ENCODE peak calls at places on chromosomes 6 and 20, in seven cellular contexts. Z is cardiac muscle cell, B is SK-N-SH, M is right cardiac atrium, K is hepatocyte, D is heart left ventricle, J is upper lobe of right lung. I is an unnamed sample. For H3K4me1, the result is how much of the 10 kb centered on the place peaks cover.

GRCh38 chr6:156846845-156847599 is 69.8 kb downstream of the ARID1B start:
- DNase-seq in Z (no peak), B (no peak), M (no peak), K (no peak), D (no peak), J (no peak), I (no peak)

GRCh38 chr6:109455502-109456282 is at the start of gene MICAL1:
- DNase-seq in Z (peak), B (peak), M (peak), K (peak), D (peak), J (peak), I (peak)

GRCh38 chr20:14189794-14190402 is 147.5 kb downstream of the FLRT3 start:
- DNase-seq in Z (peak), B (peak), M (no peak), K (peak), D (no peak), J (no peak), I (no peak)

GRCh38 chr6:10633216-10633615 is 61.2 kb downstream of the C6orf52 start:
- DNase-seq in Z (no peak), B (no peak), M (no peak), K (peak), D (no peak), J (no peak), I (no peak)

GRCh38 chr6:101163611-101164010 is 229.9 kb upstream of the GRIK2 start:
- DNase-seq in Z (no peak), B (no peak), M (no peak), K (no peak), D (no peak), J (no peak), I (no peak)

GRCh38 chr6:31887173-31887572 is 8.4 kb upstream of the SLC44A4 start:
- DNase-seq in Z (no peak), B (no peak), M (no peak), K (no peak), D (no peak), J (no peak), I (no peak)

GRCh38 chr6:45830441-45831139 is 185.1 kb downstream of the CLIC5 start:
- DNase-seq in Z (no peak), B (no peak), M (no peak), K (no peak), D (no peak), J (no peak), I (no peak)

GRCh38 chr20:44069203-44069931 is 117.6 kb downstream of the JPH2 start:
- DNase-seq in Z (no peak), B (no peak), M (peak), K (no peak), D (peak), J (peak), I (no peak)

GRCh38 chr20:24066075-24066700 is 77.6 kb upstream of the GGTLC1 start:
- DNase-seq in Z (no peak), B (no peak), M (no peak), K (no peak), D (no peak), J (no peak), I (no peak)

GRCh38 chr6:79453558-79454042 is 83.6 kb downstream of the LCA5 start:
- DNase-seq in Z (no peak), B (no peak), M (no peak), K (no peak), D (no peak), J (no peak), I (no peak)

GRCh38 chr20:4811661-4812181 is 90.0 kb downstream of the PRND start:
- DNase-seq in Z (no peak), B (no peak), M (peak), K (no peak), D (peak), J (peak), I (peak)

GRCh38 chr6:113073611-113074191 is 726.6 kb downstream of the RFPL4B start:
- DNase-seq in Z (no peak), B (no peak), M (no peak), K (no peak), D (no peak), J (no peak), I (no peak)

GRCh38 chr6:160180706-160181105 is 59.1 kb downstream of the SLC22A1 start:
- DNase-seq in Z (no peak), B (no peak), M (no peak), K (no peak), D (no peak), J (no peak), I (no peak)

GRCh38 chr6:144661101-144661806 is 376.1 kb downstream of the UTRN start:
- DNase-seq in Z (no peak), B (no peak), M (no peak), K (peak), D (no peak), J (no peak), I (no peak)

GRCh38 chr6:144664281-144664680 is 379.1 kb downstream of the UTRN start:
- DNase-seq in Z (no peak), B (no peak), M (no peak), K (no peak), D (no peak), J (no peak), I (no peak)

GRCh38 chr6:144664947-144665346 is 379.8 kb downstream of the UTRN start:
- DNase-seq in Z (no peak), B (no peak), M (no peak), K (no peak), D (no peak), J (no peak), I (no peak)

GRCh38 chr6:144660545-144660944 is 375.4 kb downstream of the UTRN start:
- DNase-seq in Z (no peak), B (peak), M (peak), K (no peak), D (no peak), J (no peak), I (no peak)

DNA sequence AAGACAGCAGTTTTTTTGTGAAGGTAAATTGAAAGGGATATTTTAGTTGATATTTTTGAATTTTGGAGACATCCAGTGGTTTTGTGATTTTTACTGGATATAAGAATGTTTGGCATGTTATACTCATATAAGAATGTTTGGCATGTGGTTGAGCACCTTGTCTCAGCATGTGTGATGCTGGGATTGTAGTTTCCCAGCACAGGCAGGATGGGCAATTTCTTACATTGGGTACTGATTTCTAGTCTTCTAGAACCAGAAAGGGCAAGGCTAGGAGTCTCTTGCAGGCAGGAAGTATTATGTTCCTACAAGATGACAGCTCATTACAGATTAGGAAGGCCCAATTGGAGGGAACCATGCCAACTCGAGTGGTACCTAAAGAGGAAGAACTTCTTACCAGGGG is 377.7 kb downstream of the UTRN start:
- DNase-seq in Z (no peak), B (no peak), M (no peak), K (no peak), D (no peak), J (no peak), I (no peak)
- H3K4me1 ChIP-seq in Z (under half), B (under half), M (under half), K (under half), D (under half), J (under half), I (under half)

GRCh38 chr6:163436843-163437242 is 22.3 kb downstream of the QKI start:
- DNase-seq in Z (no peak), B (no peak), M (no peak), K (no peak), D (no peak), J (no peak), I (no peak)
- H3K4me1 ChIP-seq in Z (under half), B (under half), M (under half), K (under half), D (under half), J (half or more), I (half or more)

DNA sequence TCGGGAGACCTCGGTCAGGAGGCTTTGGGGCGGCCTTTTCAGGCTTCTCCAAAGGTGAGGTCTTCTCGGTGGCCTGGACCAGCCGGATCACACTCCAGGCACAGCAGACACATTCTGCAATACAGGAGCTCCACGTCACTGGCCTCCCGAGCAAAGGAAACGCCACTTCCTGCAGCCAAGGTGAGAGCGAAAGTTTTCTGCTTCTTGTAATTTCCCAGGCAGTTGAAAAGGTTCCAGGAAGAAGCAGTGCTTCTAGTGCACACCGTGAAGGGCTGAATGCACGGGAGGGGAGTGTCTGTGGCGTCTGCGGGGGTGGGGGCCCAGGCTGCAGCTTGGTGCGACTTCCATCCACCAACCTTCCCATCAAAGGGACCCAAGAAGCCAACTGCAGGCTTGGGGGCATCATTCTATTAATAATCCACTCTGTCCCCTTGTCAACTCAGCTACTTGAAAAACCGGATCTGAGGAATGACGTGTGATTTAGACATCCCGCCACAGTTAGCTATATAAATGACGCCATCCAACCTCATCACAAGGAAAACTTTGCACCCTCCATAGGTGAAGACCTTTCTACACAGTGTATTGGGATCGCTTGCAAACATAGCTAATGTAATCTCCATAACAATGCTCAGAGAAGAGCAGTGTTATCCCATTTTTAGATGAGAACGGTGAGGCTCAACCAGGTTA is 61.1 kb downstream of the NFATC2 start:
- DNase-seq in Z (no peak), B (no peak), M (no peak), K (no peak), D (peak), J (no peak), I (no peak)
- H3K4me1 ChIP-seq in Z (under half), B (under half), M (under half), K (under half), D (under half), J (under half), I (under half)

GRCh38 chr6:132491303-132491702 is 21.6 kb downstream of the STX7 start:
- DNase-seq in Z (no peak), B (no peak), M (peak), K (no peak), D (peak), J (no peak), I (no peak)
- H3K4me1 ChIP-seq in Z (under half), B (under half), M (under half), K (under half), D (under half), J (under half), I (half or more)

GRCh38 chr6:87182321-87182720 is 27.0 kb downstream of the ZNF292 start:
- DNase-seq in Z (no peak), B (no peak), M (no peak), K (no peak), D (no peak), J (no peak), I (no peak)

GRCh38 chr6:87181903-87182302 is 26.5 kb downstream of the ZNF292 start:
- DNase-seq in Z (no peak), B (no peak), M (no peak), K (no peak), D (no peak), J (no peak), I (no peak)

GRCh38 chr6:87182940-87183339 is 27.6 kb downstream of the ZNF292 start:
- DNase-seq in Z (no peak), B (no peak), M (no peak), K (no peak), D (no peak), J (no peak), I (no peak)

GRCh38 chr6:87184762-87185250 is 29.4 kb downstream of the ZNF292 start:
- DNase-seq in Z (no peak), B (no peak), M (no peak), K (peak), D (no peak), J (no peak), I (no peak)

DNA sequence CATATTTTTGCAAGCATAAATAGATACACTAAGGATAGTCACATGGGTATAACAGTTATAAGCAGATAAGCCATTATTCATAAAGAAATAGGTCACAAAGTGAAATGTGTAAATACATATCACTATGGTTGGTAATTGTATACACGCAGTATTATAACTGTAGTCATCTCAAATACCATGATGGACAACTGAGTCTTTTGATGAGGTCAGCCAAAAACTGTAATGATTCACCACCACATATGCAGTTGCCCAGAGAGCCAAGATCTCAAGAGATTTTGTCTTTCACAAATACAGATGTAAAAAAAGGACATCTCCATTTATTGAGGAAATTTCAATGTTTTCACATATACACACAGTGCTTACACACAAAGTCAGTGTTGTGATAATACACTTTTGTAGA is 28.3 kb downstream of the ZNF292 start:
- DNase-seq in Z (no peak), B (no peak), M (no peak), K (no peak), D (no peak), J (no peak), I (no peak)
- H3K4me1 ChIP-seq in Z (under half), B (under half), M (under half), K (under half), D (under half), J (under half), I (under half)

GRCh38 chr6:122048570-122048969 is 350.9 kb upstream of the HSF2 start:
- DNase-seq in Z (no peak), B (no peak), M (no peak), K (no peak), D (no peak), J (no peak), I (no peak)
- H3K4me1 ChIP-seq in Z (under half), B (under half), M (under half), K (under half), D (under half), J (under half), I (under half)

DNA sequence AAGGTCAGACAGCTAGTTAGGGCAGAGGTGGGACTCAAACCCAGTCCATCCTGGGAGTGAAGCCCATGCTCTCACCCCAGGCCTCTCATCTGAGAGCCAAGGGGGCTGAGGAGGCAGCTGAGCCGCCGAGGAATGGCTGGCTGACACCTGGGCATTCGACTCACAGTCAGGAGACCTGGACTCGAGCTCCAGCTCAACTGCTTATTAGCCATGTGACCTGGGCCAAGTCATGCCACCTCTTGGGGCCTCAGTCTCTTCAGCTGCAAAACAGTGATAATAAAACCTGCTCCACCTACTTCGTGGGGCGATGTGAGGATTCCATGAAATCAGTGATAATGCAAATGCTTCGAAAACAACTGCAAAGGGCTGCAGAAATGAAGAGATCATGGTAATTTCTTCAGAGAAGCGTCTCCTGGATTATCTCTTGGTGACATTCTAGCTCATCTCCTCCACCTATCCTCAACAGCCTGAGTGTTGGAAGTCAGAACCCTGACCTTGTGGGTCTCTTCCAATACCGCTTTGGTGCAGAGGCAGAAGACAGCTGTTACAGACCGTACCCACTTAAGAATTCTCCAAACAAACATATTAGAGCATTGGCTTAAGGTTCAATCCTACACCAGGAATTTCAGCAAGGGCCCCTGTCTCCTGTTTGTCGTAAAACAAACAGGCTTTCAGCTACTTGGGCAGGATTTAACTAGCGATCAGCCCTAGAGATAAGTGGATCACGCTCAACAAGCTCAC is 60.1 kb upstream of the PIM1 start:
- DNase-seq in Z (no peak), B (no peak), M (no peak), K (peak), D (no peak), J (no peak), I (no peak)
- H3K4me1 ChIP-seq in Z (under half), B (under half), M (under half), K (under half), D (under half), J (under half), I (under half)

DNA sequence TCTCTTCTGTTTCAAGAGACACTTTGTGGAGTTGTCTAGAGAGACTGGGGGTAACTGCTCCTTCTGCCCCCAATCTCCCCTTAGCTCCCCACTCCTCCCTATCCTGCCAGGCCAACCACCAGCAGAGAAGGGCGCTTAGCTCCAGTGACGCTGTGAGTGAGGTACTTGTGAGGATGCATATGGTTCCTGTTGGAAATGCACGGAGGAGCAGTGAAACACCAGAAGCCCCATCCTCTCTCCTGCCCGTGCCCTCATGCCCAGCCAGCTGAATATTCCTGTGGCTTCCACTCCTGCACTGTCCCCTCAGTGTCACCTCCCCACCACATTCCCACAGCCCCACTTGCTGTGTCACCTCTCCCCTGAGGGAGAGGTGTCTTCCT is 11.9 kb downstream of the NT5E start:
- DNase-seq in Z (no peak), B (no peak), M (no peak), K (no peak), D (no peak), J (no peak), I (no peak)
- H3K4me1 ChIP-seq in Z (under half), B (under half), M (under half), K (under half), D (under half), J (under half), I (under half)

DNA sequence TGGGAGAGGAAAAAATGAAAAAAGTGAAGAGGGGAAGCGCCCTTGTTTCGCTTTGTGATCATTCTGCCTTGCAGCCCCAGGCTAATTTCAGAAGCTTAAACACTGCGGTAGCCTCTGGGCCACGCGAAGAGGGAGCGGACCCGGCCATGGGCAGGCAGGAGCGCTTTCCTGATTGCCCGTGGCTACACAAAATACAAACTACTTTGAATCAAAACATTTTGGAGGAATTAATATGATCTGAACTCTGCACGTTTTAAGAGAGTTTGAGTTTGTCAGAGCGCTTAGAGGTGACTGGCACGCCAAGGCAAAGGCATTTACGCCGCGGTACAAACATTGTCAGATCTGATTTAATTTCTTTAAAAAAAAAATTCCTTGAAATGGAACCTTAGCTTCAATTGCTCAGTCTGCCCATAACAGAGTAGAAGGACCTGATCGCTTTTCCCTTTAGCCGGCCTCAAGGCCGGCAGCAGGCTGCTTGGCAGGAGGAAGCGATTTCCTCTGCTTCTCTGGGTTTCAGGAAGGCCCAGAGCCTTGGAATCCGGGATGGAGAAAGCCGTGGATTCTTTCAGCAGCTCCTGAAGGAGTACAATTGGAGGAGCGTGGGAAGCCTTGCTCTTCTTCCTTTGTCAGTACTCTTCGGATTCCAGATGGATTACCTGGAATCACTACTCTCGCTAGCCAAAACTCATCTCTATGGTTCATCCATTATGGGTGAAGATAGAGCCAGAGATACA is 9.7 kb downstream of the TFAP2D start:
- DNase-seq in Z (no peak), B (no peak), M (no peak), K (no peak), D (no peak), J (no peak), I (no peak)
- H3K4me1 ChIP-seq in Z (under half), B (under half), M (under half), K (under half), D (under half), J (under half), I (under half)

GRCh38 chr6:71473908-71474307 is 185.3 kb downstream of the OGFRL1 start:
- DNase-seq in Z (no peak), B (no peak), M (peak), K (peak), D (peak), J (peak), I (peak)
- H3K4me1 ChIP-seq in Z (under half), B (under half), M (under half), K (under half), D (under half), J (under half), I (under half)